ENCODE peak calls at places on chromosome 10, in six cellular contexts. One of them, this sample, is unnamed.
A peak's percentile ranks its signal among the peaks of the same experiment; 100 is the strongest.

GRCh38 chr10:124917939-124918830 is 23.7 kb upstream of the ZRANB1 start:
- DNase-seq in neuronal stem cell: no peak
- DNase-seq in mesendoderm: no peak
- DNase-seq in H9: no peak
- DNase-seq in IMR-90: peak; percentile 84
- DNase-seq in mesenchymal stem cell: peak; percentile 62
- DNase-seq in this sample: no peak

GRCh38 chr10:91103384-91104184 is 116.9 kb upstream of the PCGF5 start:
- DNase-seq in neuronal stem cell: no peak
- DNase-seq in mesendoderm: peak; percentile 58
- DNase-seq in H9: no peak
- DNase-seq in IMR-90: no peak
- DNase-seq in mesenchymal stem cell: no peak
- DNase-seq in this sample: no peak

GRCh38 chr10:60236869-60237524 is 152.7 kb downstream of the ANK3 start:
- DNase-seq in neuronal stem cell: no peak
- DNase-seq in mesendoderm: no peak
- DNase-seq in H9: no peak
- DNase-seq in IMR-90: no peak
- DNase-seq in mesenchymal stem cell: no peak
- DNase-seq in this sample: no peak

GRCh38 chr10:23291551-23292334 is 52.9 kb downstream of the C10orf67 start:
- DNase-seq in neuronal stem cell: no peak
- DNase-seq in mesendoderm: no peak
- DNase-seq in H9: no peak
- DNase-seq in IMR-90: no peak
- DNase-seq in mesenchymal stem cell: no peak
- DNase-seq in this sample: no peak

GRCh38 chr10:114551310-114551972 is 106.6 kb downstream of the ABLIM1 start:
- DNase-seq in neuronal stem cell: no peak
- DNase-seq in mesendoderm: peak; percentile 13
- DNase-seq in H9: no peak
- DNase-seq in IMR-90: peak; percentile 14
- DNase-seq in mesenchymal stem cell: peak; percentile 7
- DNase-seq in this sample: no peak

GRCh38 chr10:115063702-115064479 is 29.3 kb upstream of the ATRNL1 start:
- DNase-seq in neuronal stem cell: no peak
- DNase-seq in mesendoderm: no peak
- DNase-seq in H9: no peak
- DNase-seq in IMR-90: no peak
- DNase-seq in mesenchymal stem cell: no peak
- DNase-seq in this sample: no peak

GRCh38 chr10:61842755-61843497 is 58.6 kb upstream of the ARID5B start:
- DNase-seq in neuronal stem cell: no peak
- DNase-seq in mesendoderm: peak; percentile 45
- DNase-seq in H9: no peak
- DNase-seq in IMR-90: peak; percentile 77
- DNase-seq in mesenchymal stem cell: peak; percentile 62
- DNase-seq in this sample: no peak

GRCh38 chr10:33566426-33566825 is 232.0 kb upstream of the NRP1 start:
- DNase-seq in neuronal stem cell: no peak
- DNase-seq in mesendoderm: no peak
- DNase-seq in H9: peak; percentile 35
- DNase-seq in IMR-90: no peak
- DNase-seq in mesenchymal stem cell: no peak
- DNase-seq in this sample: no peak

GRCh38 chr10:123038782-123039631 is 30.2 kb downstream of the ACADSB start:
- DNase-seq in neuronal stem cell: no peak
- DNase-seq in mesendoderm: no peak
- DNase-seq in H9: no peak
- DNase-seq in IMR-90: no peak
- DNase-seq in mesenchymal stem cell: no peak
- DNase-seq in this sample: no peak

GRCh38 chr10:115001506-115002381 is 63.7 kb downstream of the TRUB1 start:
- DNase-seq in neuronal stem cell: no peak
- DNase-seq in mesendoderm: no peak
- DNase-seq in H9: no peak
- DNase-seq in IMR-90: peak; percentile 17
- DNase-seq in mesenchymal stem cell: peak; percentile 24
- DNase-seq in this sample: no peak

DNA sequence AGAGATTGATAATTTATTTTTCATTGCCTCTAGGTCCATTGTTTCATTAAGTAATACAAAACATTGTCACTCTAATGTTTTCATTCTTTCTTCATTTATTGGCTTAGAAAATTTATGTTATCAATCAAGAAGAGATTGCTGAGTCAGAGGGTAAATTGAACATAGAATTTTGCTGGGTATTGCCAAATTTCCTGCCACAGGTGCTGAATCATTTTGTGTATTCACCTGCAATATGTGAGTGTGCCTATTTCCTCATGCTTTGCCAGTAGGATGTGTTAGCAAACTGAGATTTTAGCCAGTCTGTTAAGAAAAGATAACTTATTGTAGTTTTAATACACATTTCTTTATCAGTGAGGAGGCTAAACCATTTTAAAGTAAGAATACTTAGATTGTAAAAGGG is 38.0 kb downstream of the MARCHF5 start:
- DNase-seq in neuronal stem cell: no peak
- DNase-seq in mesendoderm: no peak
- DNase-seq in H9: no peak
- DNase-seq in IMR-90: no peak
- DNase-seq in mesenchymal stem cell: no peak
- DNase-seq in this sample: no peak
- H3K4me2 ChIP-seq in neuronal stem cell: no peak overlapping the region
- H3K4me2 ChIP-seq in mesendoderm: no peak overlapping the region
- H3K4me2 ChIP-seq in H9: no peak overlapping the region
- H3K4me2 ChIP-seq in IMR-90: no peak overlapping the region
- H3K4me2 ChIP-seq in mesenchymal stem cell: no peak overlapping the region
- H3K4me2 ChIP-seq in this sample: no peak overlapping the region

GRCh38 chr10:29619273-29619672 is 15.5 kb downstream of the SVIL start:
- DNase-seq in neuronal stem cell: no peak
- DNase-seq in mesendoderm: peak; percentile 20
- DNase-seq in H9: no peak
- DNase-seq in IMR-90: peak; percentile 83
- DNase-seq in mesenchymal stem cell: peak; percentile 95
- DNase-seq in this sample: no peak

GRCh38 chr10:29617880-29618340 is 16.9 kb downstream of the SVIL start:
- DNase-seq in neuronal stem cell: no peak
- DNase-seq in mesendoderm: peak; percentile 37
- DNase-seq in H9: no peak
- DNase-seq in IMR-90: no peak
- DNase-seq in mesenchymal stem cell: peak; percentile 71
- DNase-seq in this sample: no peak

GRCh38 chr10:29620112-29620690 is 14.6 kb downstream of the SVIL start:
- DNase-seq in neuronal stem cell: no peak
- DNase-seq in mesendoderm: no peak
- DNase-seq in H9: no peak
- DNase-seq in IMR-90: no peak
- DNase-seq in mesenchymal stem cell: no peak
- DNase-seq in this sample: no peak

GRCh38 chr10:29616542-29616941 is 18.2 kb downstream of the SVIL start:
- DNase-seq in neuronal stem cell: no peak
- DNase-seq in mesendoderm: no peak
- DNase-seq in H9: no peak
- DNase-seq in IMR-90: no peak
- DNase-seq in mesenchymal stem cell: no peak
- DNase-seq in this sample: no peak

GRCh38 chr10:29618341-29619171 is 16.2 kb downstream of the SVIL start:
- DNase-seq in neuronal stem cell: no peak
- DNase-seq in mesendoderm: peak; percentile 77
- DNase-seq in H9: no peak
- DNase-seq in IMR-90: peak; percentile 45
- DNase-seq in mesenchymal stem cell: peak; percentile 89
- DNase-seq in this sample: no peak
- H3K18ac ChIP-seq in neuronal stem cell: peak overlapping the region; percentile 18
- H3K18ac ChIP-seq in mesendoderm: peak overlapping the region; percentile 82
- H3K18ac ChIP-seq in H9: no peak overlapping the region
- H3K18ac ChIP-seq in IMR-90: peak overlapping the region; percentile 27
- H3K18ac ChIP-seq in mesenchymal stem cell: peak overlapping the region; percentile 55
- H3K18ac ChIP-seq in this sample: no peak overlapping the region

GRCh38 chr10:5585517-5586222 is 60.9 kb downstream of the CALML3 start:
- DNase-seq in neuronal stem cell: no peak
- DNase-seq in mesendoderm: no peak
- DNase-seq in H9: no peak
- DNase-seq in IMR-90: no peak
- DNase-seq in mesenchymal stem cell: no peak
- DNase-seq in this sample: no peak
- H3K79me1 ChIP-seq in neuronal stem cell: no peaks in the 10 kb centered on the region
- H3K79me1 ChIP-seq in mesendoderm: no peaks in the 10 kb centered on the region
- H3K79me1 ChIP-seq in H9: no peaks in the 10 kb centered on the region
- H3K79me1 ChIP-seq in IMR-90: no peaks in the 10 kb centered on the region
- H3K79me1 ChIP-seq in mesenchymal stem cell: no peaks in the 10 kb centered on the region
- H3K79me1 ChIP-seq in this sample: no peaks in the 10 kb centered on the region

DNA sequence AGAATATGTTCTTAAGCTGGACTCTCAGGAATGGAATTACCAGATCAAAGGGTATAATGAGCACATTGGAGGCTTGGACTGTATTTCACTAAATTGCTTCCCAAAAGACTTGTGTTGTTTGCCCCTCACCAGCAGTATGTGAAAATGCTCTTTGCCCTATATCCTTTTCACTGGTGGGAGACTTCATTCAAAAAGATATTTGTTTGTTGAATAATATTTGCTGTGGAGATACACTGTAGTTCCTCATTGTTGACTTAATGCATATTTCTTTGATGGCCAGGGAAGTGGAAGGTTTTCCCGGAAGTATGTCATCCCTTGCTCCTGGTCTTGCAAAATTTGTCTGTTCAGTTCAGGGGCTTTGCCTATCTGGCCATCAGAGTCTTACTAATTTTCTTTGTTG is 19.4 kb downstream of the GSTO2 start:
- DNase-seq in neuronal stem cell: no peak
- DNase-seq in mesendoderm: no peak
- DNase-seq in H9: no peak
- DNase-seq in IMR-90: no peak
- DNase-seq in mesenchymal stem cell: no peak
- DNase-seq in this sample: no peak
- H3K4me2 ChIP-seq in neuronal stem cell: no peak overlapping the region
- H3K4me2 ChIP-seq in mesendoderm: no peak overlapping the region
- H3K4me2 ChIP-seq in H9: no peak overlapping the region
- H3K4me2 ChIP-seq in IMR-90: no peak overlapping the region
- H3K4me2 ChIP-seq in mesenchymal stem cell: no peak overlapping the region
- H3K4me2 ChIP-seq in this sample: no peak overlapping the region

GRCh38 chr10:78472542-78472890 is 438.9 kb downstream of the RPS24 start:
- DNase-seq in neuronal stem cell: peak; percentile 37
- DNase-seq in mesendoderm: no peak
- DNase-seq in H9: no peak
- DNase-seq in IMR-90: no peak
- DNase-seq in mesenchymal stem cell: no peak
- DNase-seq in this sample: no peak
- H3K18ac ChIP-seq in neuronal stem cell: peak overlapping the region; percentile 16
- H3K18ac ChIP-seq in mesendoderm: no peak overlapping the region
- H3K18ac ChIP-seq in H9: no peak overlapping the region
- H3K18ac ChIP-seq in IMR-90: no peak overlapping the region
- H3K18ac ChIP-seq in mesenchymal stem cell: no peak overlapping the region
- H3K18ac ChIP-seq in this sample: peak overlapping the region; percentile 38

GRCh38 chr10:71216751-71217265 is 4.4 kb downstream of the UNC5B start:
- DNase-seq in neuronal stem cell: no peak
- DNase-seq in mesendoderm: peak; percentile 53
- DNase-seq in H9: no peak
- DNase-seq in IMR-90: no peak
- DNase-seq in mesenchymal stem cell: peak; percentile 64
- DNase-seq in this sample: no peak
- H3K79me1 ChIP-seq in neuronal stem cell: no peaks in the 10 kb centered on the region
- H3K79me1 ChIP-seq in mesendoderm: peaks cover 23% of the 10 kb centered on the region
- H3K79me1 ChIP-seq in H9: no peaks in the 10 kb centered on the region
- H3K79me1 ChIP-seq in IMR-90: peaks cover 55% of the 10 kb centered on the region
- H3K79me1 ChIP-seq in mesenchymal stem cell: no peaks in the 10 kb centered on the region
- H3K79me1 ChIP-seq in this sample: peaks cover 4% of the 10 kb centered on the region